ENCODE peak calls at places on chromosomes 16 and 17, in six cellular contexts. H is heart left ventricle, D is SJSA1, R is endodermal cell, I is right lobe of liver, X is PC-3. L is an unnamed sample.

GRCh38 chr17:75755205-75755901 is 9.6 kb downstream of the GALK1 start:
- DNase-seq in I (no peak), D (no peak), R (peak; percentile 69), H (no peak), X (no peak), L (peak; percentile 92)

GRCh38 chr16:70769761-70770160 is 31.2 kb downstream of the VAC14 start:
- DNase-seq in X (no peak), H (no peak), I (no peak), D (no peak), R (no peak), L (no peak)

GRCh38 chr16:17266606-17267313 is 204.0 kb downstream of the XYLT1 start:
- DNase-seq in X (no peak), D (no peak), H (no peak), R (no peak), I (no peak), L (no peak)

GRCh38 chr17:31680126-31680525 is 178.9 kb downstream of the COPRS start:
- DNase-seq in H (no peak), R (peak; percentile 28), I (no peak), X (no peak), D (no peak), L (no peak)

GRCh38 chr17:71975998-71976649 is 144.7 kb upstream of the SOX9 start:
- DNase-seq in H (peak; percentile 89), D (peak; percentile 56), R (peak; percentile 71), I (peak; percentile 59), X (peak; percentile 99), L (peak; percentile 94)

GRCh38 chr17:3890082-3890892 is 2.6 kb downstream of the CAMKK1 start:
- DNase-seq in X (peak; percentile 87), H (peak; percentile 84), R (peak; percentile 64), I (no peak), D (peak; percentile 98), L (peak; percentile 100)

GRCh38 chr16:58114827-58115825 is 14.1 kb downstream of the CFAP20 start:
- DNase-seq in R (no peak), H (no peak), I (no peak), D (no peak), X (no peak), L (peak; percentile 48)

GRCh38 chr17:1043601-1044251 is 46.8 kb downstream of the TIMM22 start:
- DNase-seq in I (peak; percentile 54), H (peak; percentile 85), X (no peak), R (peak; percentile 81), D (no peak), L (peak; percentile 85)

GRCh38 chr16:85303354-85303883 is 191.1 kb upstream of the CIBAR2 start:
- DNase-seq in R (peak; percentile 94), X (no peak), I (peak; percentile 78), H (peak; percentile 60), D (peak; percentile 67), L (peak; percentile 89)

GRCh38 chr17:81322271-81323082 is 27.4 kb upstream of the SLC38A10 start:
- DNase-seq in D (no peak), R (peak; percentile 87), I (no peak), X (peak; percentile 36), H (no peak), L (peak; percentile 98)

GRCh38 chr17:78716814-78717393 is 65.2 kb downstream of the CYTH1 start:
- DNase-seq in R (peak; percentile 52), I (peak; percentile 93), D (peak; percentile 69), H (peak; percentile 81), X (peak; percentile 59), L (peak; percentile 82)

GRCh38 chr17:83198366-83199341 is 119.2 kb downstream of the METRNL start:
- DNase-seq in R (no peak), H (peak; percentile 26), D (no peak), X (no peak), I (peak; percentile 52), L (peak; percentile 42)

GRCh38 chr17:10631048-10631700 is 25.9 kb downstream of the MYH3 start:
- DNase-seq in D (no peak), I (no peak), R (peak; percentile 88), H (no peak), X (peak; percentile 29), L (peak; percentile 90)

GRCh38 chr17:29178750-29179231 is 1.4 kb downstream of the MYO18A start:
- DNase-seq in R (peak; percentile 78), I (no peak), H (no peak), X (peak; percentile 46), D (no peak), L (peak; percentile 84)

GRCh38 chr16:76946879-76947278 is 244.1 kb upstream of the MON1B start:
- DNase-seq in D (peak; percentile 1), I (no peak), H (no peak), R (no peak), X (peak; percentile 78), L (peak; percentile 53)

GRCh38 chr16:11675561-11676511 is 7.6 kb downstream of the SNN start:
- DNase-seq in D (no peak), H (peak; percentile 85), R (peak; percentile 70), X (no peak), I (peak; percentile 82), L (no peak)

GRCh38 chr17:21113706-21114105 is 13.1 kb upstream of the DHRS7B start:
- DNase-seq in X (no peak), H (no peak), I (no peak), D (no peak), R (no peak), L (no peak)

GRCh38 chr17:21108651-21109050 is 18.1 kb upstream of the DHRS7B start:
- DNase-seq in I (no peak), H (no peak), R (peak; percentile 49), X (no peak), D (no peak), L (no peak)

DNA sequence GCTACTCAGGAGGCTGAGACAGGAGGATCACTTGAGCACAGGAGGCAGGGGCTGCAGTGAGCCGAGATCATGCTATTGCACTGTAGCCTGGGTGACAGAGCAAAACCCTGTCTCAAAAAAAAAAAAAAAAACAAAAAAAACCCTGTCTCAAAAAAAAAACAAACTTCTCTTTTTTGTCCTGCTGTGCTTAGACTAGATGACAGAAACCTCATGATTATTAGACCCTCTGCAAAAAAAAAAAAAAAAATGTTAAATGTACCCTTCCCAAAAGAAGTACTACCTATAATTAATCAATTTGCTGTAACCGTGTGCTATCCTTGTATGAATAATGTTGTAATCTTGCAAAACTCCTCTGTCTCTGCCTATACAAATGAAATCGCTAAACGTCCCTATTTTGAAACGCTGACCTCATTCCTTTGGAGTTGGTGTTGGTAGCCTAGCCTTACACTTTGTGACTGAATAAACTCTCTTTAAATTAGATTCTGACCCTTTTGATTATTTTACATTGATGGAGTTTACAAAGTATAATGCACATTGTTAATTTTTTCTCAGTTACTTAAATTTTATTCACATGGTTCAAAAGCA is 13.6 kb upstream of the DHRS7B start:
- DNase-seq in R (no peak), X (no peak), I (no peak), H (no peak), D (no peak), L (no peak)
- H3K9me3 ChIP-seq in R (peaks cover 33% of the 10 kb centered on the region), X (no peaks in the 10 kb centered on the region), I (no peaks in the 10 kb centered on the region), H (no peaks in the 10 kb centered on the region), D (no peaks in the 10 kb centered on the region), L (no peaks in the 10 kb centered on the region)

GRCh38 chr17:65942592-65942991 is 249.3 kb downstream of the CEP112 start:
- DNase-seq in I (no peak), R (no peak), H (no peak), D (no peak), X (peak; percentile 66), L (no peak)
- H3K27ac ChIP-seq in I (no peak overlapping the region), R (no peak overlapping the region), H (no peak overlapping the region), D (no peak overlapping the region), X (no peak overlapping the region), L (no peak overlapping the region)

GRCh38 chr17:66509913-66510312 is 207.5 kb downstream of the PRKCA start:
- DNase-seq in H (no peak), I (no peak), D (no peak), X (no peak), R (no peak), L (no peak)
- H3K9me3 ChIP-seq in H (no peaks in the 10 kb centered on the region), I (no peaks in the 10 kb centered on the region), D (no peaks in the 10 kb centered on the region), X (no peaks in the 10 kb centered on the region), R (no peaks in the 10 kb centered on the region), L (no peaks in the 10 kb centered on the region)

DNA sequence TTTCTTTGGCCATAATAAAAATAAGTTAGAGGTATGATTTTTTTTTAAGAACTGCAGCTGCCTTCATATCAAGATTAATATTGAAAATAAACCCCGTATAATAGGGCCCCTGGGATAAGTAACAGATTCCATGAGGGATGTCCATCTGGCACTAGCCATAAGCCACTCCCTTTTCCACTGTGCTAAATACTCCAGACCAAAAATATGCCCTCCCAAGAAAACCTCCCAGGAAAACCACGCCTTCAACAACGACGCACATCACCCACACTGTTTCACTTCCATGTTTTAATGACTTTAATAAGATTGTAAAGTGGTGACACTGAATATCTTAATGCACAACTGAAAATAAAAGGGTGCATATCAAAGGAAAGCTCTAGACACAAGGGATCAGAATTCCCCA is 64.0 kb downstream of the TOX3 start:
- DNase-seq in D (no peak), R (no peak), X (no peak), I (no peak), H (no peak), L (no peak)
- H3K27ac ChIP-seq in D (no peak overlapping the region), R (no peak overlapping the region), X (no peak overlapping the region), I (no peak overlapping the region), H (no peak overlapping the region), L (no peak overlapping the region)

GRCh38 chr16:80344570-80344969 is 196.2 kb upstream of the DYNLRB2 start:
- DNase-seq in R (no peak), I (no peak), X (no peak), D (no peak), H (no peak), L (no peak)
- H3K9me3 ChIP-seq in R (peaks cover 5% of the 10 kb centered on the region), I (no peaks in the 10 kb centered on the region), X (no peaks in the 10 kb centered on the region), D (no peaks in the 10 kb centered on the region), H (no peaks in the 10 kb centered on the region), L (no peaks in the 10 kb centered on the region)